ENCODE peak calls at places on chromosomes 6 and 20, in eight cellular contexts. B is upper lobe of right lung; H is lower lobe of right lung; J is GM12878; T is fibroblast of lung; G is left ventricle myocardium inferior; D is aorta; E is CD8-positive, alpha-beta T cell. Q is an unnamed sample.

GRCh38 chr6:83310046-83310445 is 116.9 kb downstream of the RWDD2A start:
- DNase-seq in B (no peak), H (no peak), J (no peak), T (no peak), G (no peak), D (no peak), E (no peak), Q (no peak)

GRCh38 chr6:110509617-110510231 is 33.3 kb upstream of the SLC22A16 start:
- DNase-seq in B (no peak), H (no peak), J (no peak), T (peak; percentile 82), G (no peak), D (no peak), E (no peak), Q (no peak)

GRCh38 chr20:6976535-6976934 is 209.0 kb downstream of the BMP2 start:
- DNase-seq in B (no peak), H (no peak), J (no peak), T (peak; percentile 60), G (no peak), D (no peak), E (no peak), Q (no peak)

GRCh38 chr6:157023958-157024357 is 246.8 kb downstream of the ARID1B start:
- DNase-seq in B (no peak), H (no peak), J (no peak), T (peak; percentile 94), G (no peak), D (no peak), E (no peak), Q (no peak)

GRCh38 chr6:4774715-4775590 is 1.3 kb upstream of the CDYL start:
- DNase-seq in B (no peak), H (peak; percentile 68), J (no peak), T (no peak), G (peak; percentile 22), D (no peak), E (peak; percentile 32), Q (no peak)

GRCh38 chr6:16737926-16738325 is 23.3 kb downstream of the ATXN1 start:
- DNase-seq in B (no peak), H (no peak), J (no peak), T (no peak), G (no peak), D (no peak), E (no peak), Q (no peak)

GRCh38 chr6:151096255-151096612 is 143.5 kb upstream of the AKAP12 start:
- DNase-seq in B (no peak), H (no peak), J (no peak), T (peak; percentile 22), G (no peak), D (no peak), E (no peak), Q (no peak)

GRCh38 chr20:870758-871157 is 37.2 kb downstream of the FAM110A start:
- DNase-seq in B (no peak), H (no peak), J (no peak), T (no peak), G (no peak), D (no peak), E (no peak), Q (no peak)

GRCh38 chr6:63565058-63565726 is 7.1 kb upstream of the LOC128125822 start:
- DNase-seq in B (no peak), H (no peak), J (no peak), T (no peak), G (no peak), D (no peak), E (no peak), Q (no peak)

GRCh38 chr20:58169441-58169840 is 59.0 kb downstream of the ANKRD60 start:
- DNase-seq in B (no peak), H (no peak), J (no peak), T (peak; percentile 41), G (no peak), D (peak; percentile 9), E (no peak), Q (no peak)

GRCh38 chr6:130680118-130680517 is 147.1 kb upstream of the SMLR1 start:
- DNase-seq in B (no peak), H (no peak), J (no peak), T (peak; percentile 64), G (no peak), D (no peak), E (no peak), Q (no peak)

GRCh38 chr20:43667341-43668132 is 623 bp downstream of the MYBL2 start:
- DNase-seq in B (no peak), H (no peak), J (no peak), T (no peak), G (no peak), D (peak; percentile 70), E (no peak), Q (peak; percentile 84)

GRCh38 chr20:46916244-46916603 is 21.6 kb downstream of the EYA2 start:
- DNase-seq in B (no peak), H (no peak), J (no peak), T (no peak), G (no peak), D (no peak), E (no peak), Q (no peak)

GRCh38 chr20:62668441-62669027 is 26.2 kb downstream of the SLCO4A1 start:
- DNase-seq in B (no peak), H (no peak), J (no peak), T (peak; percentile 81), G (peak; percentile 66), D (no peak), E (peak; percentile 45), Q (no peak)

GRCh38 chr20:62065669-62066338 is at the start of gene TAF4:
- DNase-seq in B (peak; percentile 89), H (peak; percentile 84), J (no peak), T (peak; percentile 68), G (peak; percentile 75), D (peak; percentile 93), E (peak; percentile 75), Q (peak; percentile 66)

GRCh38 chr6:71107935-71108420 is 151.1 kb upstream of the B3GAT2 start:
- DNase-seq in B (no peak), H (no peak), J (no peak), T (peak; percentile 74), G (no peak), D (no peak), E (no peak), Q (no peak)
- H3K4me3 ChIP-seq in B (peak overlapping the region; percentile 28), H (peak overlapping the region; percentile 20), J (no peak overlapping the region), T (peak overlapping the region; percentile 29), G (peak overlapping the region; percentile 53), D (peak overlapping the region; percentile 4), E (no peak overlapping the region), Q (no peak overlapping the region)

GRCh38 chr20:25040438-25040831 is 17.5 kb downstream of the ACSS1 start:
- DNase-seq in B (peak; percentile 78), H (peak; percentile 69), J (no peak), T (peak; percentile 72), G (no peak), D (no peak), E (no peak), Q (no peak)
- H3K4me1 ChIP-seq in B (peaks cover 78% of the 10 kb centered on the region), H (peaks cover 81% of the 10 kb centered on the region), J (peaks cover 46% of the 10 kb centered on the region), T (peaks cover 10% of the 10 kb centered on the region), G (peaks cover 100% of the 10 kb centered on the region), D (peaks cover 11% of the 10 kb centered on the region), E (peaks cover 76% of the 10 kb centered on the region), Q (no peaks in the 10 kb centered on the region)

GRCh38 chr6:119345114-119345513 is 4.4 kb downstream of the MAN1A1 start:
- DNase-seq in B (no peak), H (no peak), J (no peak), T (no peak), G (no peak), D (no peak), E (no peak), Q (no peak)
- H3K4me3 ChIP-seq in B (peak overlapping the region; percentile 94), H (peak overlapping the region; percentile 91), J (no peak overlapping the region), T (no peak overlapping the region), G (peak overlapping the region; percentile 94), D (no peak overlapping the region), E (no peak overlapping the region), Q (no peak overlapping the region)

GRCh38 chr6:105900120-105900937 is 185.8 kb upstream of the PRDM1 start:
- DNase-seq in B (no peak), H (no peak), J (no peak), T (peak; percentile 69), G (no peak), D (no peak), E (no peak), Q (no peak)
- H3K4me1 ChIP-seq in B (peaks cover 13% of the 10 kb centered on the region), H (peaks cover 12% of the 10 kb centered on the region), J (no peaks in the 10 kb centered on the region), T (peaks cover 5% of the 10 kb centered on the region), G (peaks cover 6% of the 10 kb centered on the region), D (no peaks in the 10 kb centered on the region), E (no peaks in the 10 kb centered on the region), Q (no peaks in the 10 kb centered on the region)

GRCh38 chr6:23224540-23224939 is 655.2 kb downstream of the HDGFL1 start:
- DNase-seq in B (no peak), H (no peak), J (no peak), T (no peak), G (no peak), D (no peak), E (no peak), Q (no peak)
- H3K4me3 ChIP-seq in B (no peak overlapping the region), H (no peak overlapping the region), J (no peak overlapping the region), T (no peak overlapping the region), G (no peak overlapping the region), D (no peak overlapping the region), E (no peak overlapping the region), Q (no peak overlapping the region)

GRCh38 chr6:34246249-34246562 is 2.6 kb downstream of the SMIM29 start:
- DNase-seq in B (no peak), H (no peak), J (no peak), T (no peak), G (no peak), D (no peak), E (no peak), Q (no peak)
- H3K4me1 ChIP-seq in B (peaks cover 28% of the 10 kb centered on the region), H (peaks cover 38% of the 10 kb centered on the region), J (peaks cover 19% of the 10 kb centered on the region), T (peaks cover 32% of the 10 kb centered on the region), G (peaks cover 44% of the 10 kb centered on the region), D (no peaks in the 10 kb centered on the region), E (peaks cover 23% of the 10 kb centered on the region), Q (peaks cover 50% of the 10 kb centered on the region)

GRCh38 chr20:36378686-36379085 is 72.5 kb downstream of the DLGAP4 start:
- DNase-seq in B (no peak), H (no peak), J (no peak), T (no peak), G (no peak), D (no peak), E (no peak), Q (no peak)
- H3K4me3 ChIP-seq in B (no peak overlapping the region), H (no peak overlapping the region), J (no peak overlapping the region), T (no peak overlapping the region), G (no peak overlapping the region), D (no peak overlapping the region), E (no peak overlapping the region), Q (no peak overlapping the region)

GRCh38 chr20:50341880-50342637 is 151.4 kb downstream of the CEBPB start:
- DNase-seq in B (no peak), H (no peak), J (no peak), T (no peak), G (no peak), D (no peak), E (no peak), Q (no peak)
- H3K4me1 ChIP-seq in B (peaks cover 41% of the 10 kb centered on the region), H (peaks cover 61% of the 10 kb centered on the region), J (peaks cover 68% of the 10 kb centered on the region), T (peaks cover 19% of the 10 kb centered on the region), G (peaks cover 22% of the 10 kb centered on the region), D (no peaks in the 10 kb centered on the region), E (peaks cover 33% of the 10 kb centered on the region), Q (peaks cover 6% of the 10 kb centered on the region)

DNA sequence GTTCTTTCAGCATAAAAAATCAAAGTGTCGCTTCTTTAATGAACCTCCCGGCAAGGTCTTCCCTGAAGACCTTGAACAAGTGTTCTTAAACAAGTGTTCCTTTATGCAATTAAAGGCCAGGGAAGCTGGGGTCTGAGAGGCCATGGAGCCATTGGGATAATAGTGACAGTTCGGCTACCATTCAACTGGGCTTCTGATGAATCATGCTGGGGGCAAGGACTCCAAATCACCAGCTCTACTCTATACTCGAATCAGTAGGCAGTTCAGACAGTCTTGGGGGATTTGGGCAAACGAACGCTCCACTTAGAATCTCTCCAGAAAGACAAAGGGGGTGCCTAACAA is 34.7 kb upstream of the EZR start:
- DNase-seq in B (no peak), H (no peak), J (no peak), T (no peak), G (no peak), D (no peak), E (no peak), Q (no peak)
- H3K4me3 ChIP-seq in B (no peak overlapping the region), H (no peak overlapping the region), J (peak overlapping the region; percentile 1), T (no peak overlapping the region), G (no peak overlapping the region), D (no peak overlapping the region), E (peak overlapping the region; percentile 7), Q (no peak overlapping the region)